ENCODE peak calls at places on chromosomes 16 and 17, in eight cellular contexts. L is K562; W is mucosa of descending colon; V is GM18507; Q is Daoy; B is AG08395; U is NCI-H1105 treated with DMSO at 0.1 percent for 48 hours; D is CD8-positive, alpha-beta memory T cell. C is an unnamed sample.

GRCh38 chr17:29711588-29712385 is 89.1 kb upstream of the CORO6 start:
- DNase-seq in U (no peak), D (no peak), L (no peak), W (no peak), V (no peak), B (no peak), Q (no peak), C (no peak)

GRCh38 chr17:6574689-6575595 is 18.6 kb upstream of the PITPNM3 start:
- DNase-seq in V (peak; percentile 65), L (peak; percentile 60), U (no peak), D (no peak), W (peak; percentile 33), B (peak; percentile 77), Q (peak; percentile 74), C (no peak)

GRCh38 chr17:14299261-14300093 is 1.4 kb upstream of the HS3ST3B1 start:
- DNase-seq in V (no peak), D (peak; percentile 27), L (peak; percentile 24), B (no peak), U (peak; percentile 28), W (peak; percentile 29), Q (peak; percentile 70), C (no peak)

GRCh38 chr16:5640883-5641282 is 543.3 kb upstream of the EEF2KMT start:
- DNase-seq in W (no peak), U (no peak), V (no peak), D (no peak), L (no peak), Q (no peak), B (no peak), C (no peak)

GRCh38 chr17:40433551-40434384 is 9.5 kb upstream of the IGFBP4 start:
- DNase-seq in V (no peak), D (no peak), B (no peak), Q (peak; percentile 41), W (no peak), U (no peak), L (peak; percentile 64), C (no peak)

GRCh38 chr16:80526418-80527061 is 14.3 kb upstream of the DYNLRB2 start:
- DNase-seq in W (peak; percentile 53), D (peak; percentile 42), U (peak; percentile 48), B (peak; percentile 67), V (peak; percentile 4), L (peak; percentile 70), Q (peak; percentile 61), C (peak; percentile 76)

GRCh38 chr16:73163238-73163795 is 115.4 kb upstream of the ZFHX3 start:
- DNase-seq in V (no peak), W (no peak), L (no peak), Q (no peak), D (no peak), B (no peak), U (no peak), C (no peak)

GRCh38 chr16:14489460-14489859 is 140.6 kb downstream of the PARN start:
- DNase-seq in Q (no peak), V (no peak), D (no peak), L (peak; percentile 43), U (no peak), B (peak; percentile 68), W (no peak), C (no peak)

GRCh38 chr17:36641877-36642845 is 40.8 kb downstream of the MRM1 start:
- DNase-seq in L (no peak), U (peak; percentile 22), V (no peak), Q (no peak), D (no peak), B (peak; percentile 28), W (peak; percentile 34), C (peak; percentile 18)

GRCh38 chr16:66377327-66377723 is 10.8 kb downstream of the CDH5 start:
- DNase-seq in U (no peak), Q (no peak), D (no peak), V (no peak), L (no peak), W (no peak), B (no peak), C (no peak)

GRCh38 chr17:38418693-38419507 is 9.4 kb upstream of the ARHGAP23 start:
- DNase-seq in V (no peak), B (no peak), W (no peak), U (no peak), L (peak; percentile 66), Q (no peak), D (no peak), C (no peak)

GRCh38 chr17:37527249-37527851 is 37.7 kb downstream of the DUSP14 start:
- DNase-seq in U (peak; percentile 50), W (peak; percentile 32), L (peak; percentile 52), D (no peak), B (peak; percentile 60), V (no peak), Q (peak; percentile 14), C (peak; percentile 67)

GRCh38 chr17:77124192-77124908 is 16.4 kb upstream of the SEC14L1 start:
- DNase-seq in Q (peak; percentile 91), W (peak; percentile 33), D (no peak), U (no peak), V (no peak), L (no peak), B (no peak), C (peak; percentile 44)

GRCh38 chr16:20906225-20906870 is 5.8 kb downstream of the LYRM1 start:
- DNase-seq in L (no peak), U (no peak), Q (peak; percentile 68), B (peak; percentile 72), V (no peak), W (no peak), D (no peak), C (no peak)

GRCh38 chr16:4868573-4868972 is 21.3 kb downstream of the UBN1 start:
- DNase-seq in Q (no peak), W (no peak), V (no peak), D (no peak), B (no peak), L (no peak), U (no peak), C (peak; percentile 75)

GRCh38 chr17:82237083-82237745 is 8.4 kb downstream of the SLC16A3 start:
- DNase-seq in D (no peak), W (peak; percentile 13), L (no peak), B (no peak), Q (no peak), V (no peak), U (no peak), C (no peak)

GRCh38 chr16:21104124-21104860 is 46.4 kb downstream of the DNAH3 start:
- DNase-seq in Q (peak; percentile 76), V (no peak), W (no peak), D (no peak), U (no peak), B (peak; percentile 66), L (no peak), C (no peak)

GRCh38 chr16:14609716-14610115 is 20.3 kb downstream of the PARN start:
- DNase-seq in B (no peak), D (no peak), V (no peak), U (no peak), L (no peak), Q (no peak), W (no peak), C (no peak)